ENCODE peak calls at places on chromosomes 5 and 9, in ten cellular contexts. One of them, this sample, is unnamed.

GRCh38 chr5:143010335-143010734 is 240.2 kb downstream of the ARHGAP26 start:
- DNase-seq in GM03348: no peak
- DNase-seq in endothelial cell: no peak
- DNase-seq in CD4-positive, CD25-positive, alpha-beta regulatory T cell: no peak
- DNase-seq in SIG-M5: no peak
- DNase-seq in choroid plexus epithelial cell: no peak
- DNase-seq in naive thymus-derived CD8-positive, alpha-beta T cell: no peak
- DNase-seq in stimulated activated CD8-positive, alpha-beta memory T cell treated with anti-CD3 and anti-CD28 coated beads, Interleukin-15, amount 100 ng/mL, for 1 hour: no peak
- DNase-seq in ACHN: no peak
- DNase-seq in omental fat pad: no peak
- DNase-seq in this sample: no peak

GRCh38 chr9:75979362-75979761 is 88.9 kb downstream of the PCSK5 start:
- DNase-seq in choroid plexus epithelial cell: peak; percentile 59
- DNase-seq in ACHN: peak; percentile 8
- DNase-seq in SIG-M5: no peak
- DNase-seq in stimulated activated CD8-positive, alpha-beta memory T cell treated with anti-CD3 and anti-CD28 coated beads, Interleukin-15, amount 100 ng/mL, for 1 hour: no peak
- DNase-seq in endothelial cell: peak; percentile 30
- DNase-seq in GM03348: peak; percentile 31
- DNase-seq in naive thymus-derived CD8-positive, alpha-beta T cell: no peak
- DNase-seq in CD4-positive, CD25-positive, alpha-beta regulatory T cell: peak; percentile 8
- DNase-seq in omental fat pad: no peak
- DNase-seq in this sample: peak; percentile 11

GRCh38 chr9:133269537-133270357 is 5.3 kb downstream of the ABO start:
- DNase-seq in omental fat pad: no peak
- DNase-seq in GM03348: no peak
- DNase-seq in stimulated activated CD8-positive, alpha-beta memory T cell treated with anti-CD3 and anti-CD28 coated beads, Interleukin-15, amount 100 ng/mL, for 1 hour: no peak
- DNase-seq in endothelial cell: no peak
- DNase-seq in choroid plexus epithelial cell: no peak
- DNase-seq in SIG-M5: no peak
- DNase-seq in CD4-positive, CD25-positive, alpha-beta regulatory T cell: no peak
- DNase-seq in ACHN: peak; percentile 73
- DNase-seq in naive thymus-derived CD8-positive, alpha-beta T cell: no peak
- DNase-seq in this sample: no peak

GRCh38 chr5:1831677-1832313 is 30.6 kb downstream of the NDUFS6 start:
- DNase-seq in CD4-positive, CD25-positive, alpha-beta regulatory T cell: no peak
- DNase-seq in omental fat pad: no peak
- DNase-seq in choroid plexus epithelial cell: no peak
- DNase-seq in endothelial cell: no peak
- DNase-seq in naive thymus-derived CD8-positive, alpha-beta T cell: no peak
- DNase-seq in stimulated activated CD8-positive, alpha-beta memory T cell treated with anti-CD3 and anti-CD28 coated beads, Interleukin-15, amount 100 ng/mL, for 1 hour: no peak
- DNase-seq in GM03348: no peak
- DNase-seq in ACHN: no peak
- DNase-seq in SIG-M5: no peak
- DNase-seq in this sample: no peak

GRCh38 chr5:176800024-176800423 is 10.3 kb upstream of the UNC5A start:
- DNase-seq in ACHN: no peak
- DNase-seq in choroid plexus epithelial cell: no peak
- DNase-seq in GM03348: no peak
- DNase-seq in endothelial cell: no peak
- DNase-seq in omental fat pad: no peak
- DNase-seq in CD4-positive, CD25-positive, alpha-beta regulatory T cell: no peak
- DNase-seq in naive thymus-derived CD8-positive, alpha-beta T cell: no peak
- DNase-seq in SIG-M5: no peak
- DNase-seq in stimulated activated CD8-positive, alpha-beta memory T cell treated with anti-CD3 and anti-CD28 coated beads, Interleukin-15, amount 100 ng/mL, for 1 hour: no peak
- DNase-seq in this sample: no peak

GRCh38 chr9:126470251-126470993 is 143.3 kb upstream of the LMX1B start:
- DNase-seq in omental fat pad: no peak
- DNase-seq in ACHN: no peak
- DNase-seq in choroid plexus epithelial cell: no peak
- DNase-seq in endothelial cell: no peak
- DNase-seq in SIG-M5: peak; percentile 77
- DNase-seq in CD4-positive, CD25-positive, alpha-beta regulatory T cell: no peak
- DNase-seq in stimulated activated CD8-positive, alpha-beta memory T cell treated with anti-CD3 and anti-CD28 coated beads, Interleukin-15, amount 100 ng/mL, for 1 hour: no peak
- DNase-seq in naive thymus-derived CD8-positive, alpha-beta T cell: no peak
- DNase-seq in GM03348: no peak
- DNase-seq in this sample: no peak

GRCh38 chr5:139670369-139671095 is 22.4 kb downstream of the CXXC5 start:
- DNase-seq in naive thymus-derived CD8-positive, alpha-beta T cell: no peak
- DNase-seq in ACHN: no peak
- DNase-seq in SIG-M5: no peak
- DNase-seq in omental fat pad: no peak
- DNase-seq in stimulated activated CD8-positive, alpha-beta memory T cell treated with anti-CD3 and anti-CD28 coated beads, Interleukin-15, amount 100 ng/mL, for 1 hour: no peak
- DNase-seq in GM03348: no peak
- DNase-seq in endothelial cell: no peak
- DNase-seq in CD4-positive, CD25-positive, alpha-beta regulatory T cell: peak; percentile 80
- DNase-seq in choroid plexus epithelial cell: no peak
- DNase-seq in this sample: no peak

GRCh38 chr5:25020454-25020853 is 375.7 kb upstream of the CDH10 start:
- DNase-seq in naive thymus-derived CD8-positive, alpha-beta T cell: no peak
- DNase-seq in stimulated activated CD8-positive, alpha-beta memory T cell treated with anti-CD3 and anti-CD28 coated beads, Interleukin-15, amount 100 ng/mL, for 1 hour: no peak
- DNase-seq in ACHN: no peak
- DNase-seq in endothelial cell: no peak
- DNase-seq in choroid plexus epithelial cell: no peak
- DNase-seq in CD4-positive, CD25-positive, alpha-beta regulatory T cell: no peak
- DNase-seq in SIG-M5: no peak
- DNase-seq in GM03348: no peak
- DNase-seq in omental fat pad: no peak
- DNase-seq in this sample: no peak

GRCh38 chr5:93057311-93057710 is 523.7 kb downstream of the NR2F1-AS1 start:
- DNase-seq in ACHN: no peak
- DNase-seq in SIG-M5: no peak
- DNase-seq in naive thymus-derived CD8-positive, alpha-beta T cell: no peak
- DNase-seq in endothelial cell: no peak
- DNase-seq in omental fat pad: no peak
- DNase-seq in choroid plexus epithelial cell: no peak
- DNase-seq in stimulated activated CD8-positive, alpha-beta memory T cell treated with anti-CD3 and anti-CD28 coated beads, Interleukin-15, amount 100 ng/mL, for 1 hour: no peak
- DNase-seq in GM03348: no peak
- DNase-seq in CD4-positive, CD25-positive, alpha-beta regulatory T cell: no peak
- DNase-seq in this sample: no peak

GRCh38 chr5:134403951-134404350 is 7.7 kb downstream of the CDKN2AIPNL start:
- DNase-seq in SIG-M5: no peak
- DNase-seq in omental fat pad: no peak
- DNase-seq in GM03348: no peak
- DNase-seq in ACHN: no peak
- DNase-seq in naive thymus-derived CD8-positive, alpha-beta T cell: no peak
- DNase-seq in choroid plexus epithelial cell: no peak
- DNase-seq in endothelial cell: no peak
- DNase-seq in stimulated activated CD8-positive, alpha-beta memory T cell treated with anti-CD3 and anti-CD28 coated beads, Interleukin-15, amount 100 ng/mL, for 1 hour: no peak
- DNase-seq in CD4-positive, CD25-positive, alpha-beta regulatory T cell: no peak
- DNase-seq in this sample: no peak

GRCh38 chr9:122180633-122181032 is 20.9 kb downstream of the MORN5 start:
- DNase-seq in naive thymus-derived CD8-positive, alpha-beta T cell: no peak
- DNase-seq in GM03348: peak; percentile 65
- DNase-seq in omental fat pad: no peak
- DNase-seq in stimulated activated CD8-positive, alpha-beta memory T cell treated with anti-CD3 and anti-CD28 coated beads, Interleukin-15, amount 100 ng/mL, for 1 hour: no peak
- DNase-seq in endothelial cell: no peak
- DNase-seq in SIG-M5: no peak
- DNase-seq in ACHN: peak; percentile 22
- DNase-seq in CD4-positive, CD25-positive, alpha-beta regulatory T cell: no peak
- DNase-seq in choroid plexus epithelial cell: peak; percentile 93
- DNase-seq in this sample: peak; percentile 83

GRCh38 chr5:10949856-10950630 is 189.0 kb upstream of the DAP start:
- DNase-seq in naive thymus-derived CD8-positive, alpha-beta T cell: no peak
- DNase-seq in GM03348: no peak
- DNase-seq in omental fat pad: no peak
- DNase-seq in ACHN: no peak
- DNase-seq in SIG-M5: no peak
- DNase-seq in CD4-positive, CD25-positive, alpha-beta regulatory T cell: no peak
- DNase-seq in choroid plexus epithelial cell: no peak
- DNase-seq in endothelial cell: no peak
- DNase-seq in stimulated activated CD8-positive, alpha-beta memory T cell treated with anti-CD3 and anti-CD28 coated beads, Interleukin-15, amount 100 ng/mL, for 1 hour: no peak
- DNase-seq in this sample: no peak

GRCh38 chr5:97044057-97044456 is 98.4 kb downstream of the LIX1 start:
- DNase-seq in omental fat pad: no peak
- DNase-seq in ACHN: peak; percentile 53
- DNase-seq in naive thymus-derived CD8-positive, alpha-beta T cell: no peak
- DNase-seq in GM03348: peak; percentile 13
- DNase-seq in SIG-M5: no peak
- DNase-seq in choroid plexus epithelial cell: peak; percentile 41
- DNase-seq in endothelial cell: peak; percentile 52
- DNase-seq in CD4-positive, CD25-positive, alpha-beta regulatory T cell: no peak
- DNase-seq in stimulated activated CD8-positive, alpha-beta memory T cell treated with anti-CD3 and anti-CD28 coated beads, Interleukin-15, amount 100 ng/mL, for 1 hour: no peak
- DNase-seq in this sample: peak; percentile 59

GRCh38 chr9:98974994-98975712 is 31.4 kb downstream of the COL15A1 start:
- DNase-seq in choroid plexus epithelial cell: peak; percentile 77
- DNase-seq in CD4-positive, CD25-positive, alpha-beta regulatory T cell: peak; percentile 75
- DNase-seq in ACHN: peak; percentile 70
- DNase-seq in GM03348: peak; percentile 92
- DNase-seq in endothelial cell: peak; percentile 93
- DNase-seq in stimulated activated CD8-positive, alpha-beta memory T cell treated with anti-CD3 and anti-CD28 coated beads, Interleukin-15, amount 100 ng/mL, for 1 hour: peak; percentile 66
- DNase-seq in omental fat pad: peak; percentile 83
- DNase-seq in SIG-M5: no peak
- DNase-seq in naive thymus-derived CD8-positive, alpha-beta T cell: peak; percentile 56
- DNase-seq in this sample: peak; percentile 83

GRCh38 chr5:172775326-172776234 is 4.6 kb upstream of the DUSP1 start:
- DNase-seq in GM03348: peak; percentile 78
- DNase-seq in omental fat pad: peak; percentile 89
- DNase-seq in stimulated activated CD8-positive, alpha-beta memory T cell treated with anti-CD3 and anti-CD28 coated beads, Interleukin-15, amount 100 ng/mL, for 1 hour: no peak
- DNase-seq in CD4-positive, CD25-positive, alpha-beta regulatory T cell: no peak
- DNase-seq in endothelial cell: no peak
- DNase-seq in SIG-M5: peak; percentile 90
- DNase-seq in ACHN: peak; percentile 22
- DNase-seq in choroid plexus epithelial cell: peak; percentile 97
- DNase-seq in naive thymus-derived CD8-positive, alpha-beta T cell: no peak
- DNase-seq in this sample: no peak

GRCh38 chr9:37529111-37529510 is 43.4 kb downstream of the POLR1E start:
- DNase-seq in CD4-positive, CD25-positive, alpha-beta regulatory T cell: peak; percentile 80
- DNase-seq in naive thymus-derived CD8-positive, alpha-beta T cell: no peak
- DNase-seq in GM03348: no peak
- DNase-seq in endothelial cell: no peak
- DNase-seq in stimulated activated CD8-positive, alpha-beta memory T cell treated with anti-CD3 and anti-CD28 coated beads, Interleukin-15, amount 100 ng/mL, for 1 hour: peak; percentile 21
- DNase-seq in ACHN: no peak
- DNase-seq in choroid plexus epithelial cell: peak; percentile 46
- DNase-seq in SIG-M5: no peak
- DNase-seq in omental fat pad: no peak
- DNase-seq in this sample: no peak

GRCh38 chr5:113984928-113985327 is 376.9 kb upstream of the KCNN2 start:
- DNase-seq in SIG-M5: no peak
- DNase-seq in endothelial cell: no peak
- DNase-seq in omental fat pad: no peak
- DNase-seq in choroid plexus epithelial cell: no peak
- DNase-seq in ACHN: no peak
- DNase-seq in GM03348: no peak
- DNase-seq in CD4-positive, CD25-positive, alpha-beta regulatory T cell: no peak
- DNase-seq in naive thymus-derived CD8-positive, alpha-beta T cell: no peak
- DNase-seq in stimulated activated CD8-positive, alpha-beta memory T cell treated with anti-CD3 and anti-CD28 coated beads, Interleukin-15, amount 100 ng/mL, for 1 hour: no peak
- DNase-seq in this sample: peak; percentile 15

GRCh38 chr9:91151014-91151740 is 210.5 kb downstream of the AUH start:
- DNase-seq in CD4-positive, CD25-positive, alpha-beta regulatory T cell: peak; percentile 85
- DNase-seq in naive thymus-derived CD8-positive, alpha-beta T cell: peak; percentile 13
- DNase-seq in endothelial cell: no peak
- DNase-seq in GM03348: peak; percentile 83
- DNase-seq in choroid plexus epithelial cell: peak; percentile 98
- DNase-seq in SIG-M5: peak; percentile 70
- DNase-seq in omental fat pad: no peak
- DNase-seq in ACHN: no peak
- DNase-seq in stimulated activated CD8-positive, alpha-beta memory T cell treated with anti-CD3 and anti-CD28 coated beads, Interleukin-15, amount 100 ng/mL, for 1 hour: no peak
- DNase-seq in this sample: peak; percentile 57

GRCh38 chr5:172050070-172050469 is 43.6 kb upstream of the FBXW11 start:
- DNase-seq in omental fat pad: no peak
- DNase-seq in ACHN: no peak
- DNase-seq in choroid plexus epithelial cell: no peak
- DNase-seq in CD4-positive, CD25-positive, alpha-beta regulatory T cell: no peak
- DNase-seq in stimulated activated CD8-positive, alpha-beta memory T cell treated with anti-CD3 and anti-CD28 coated beads, Interleukin-15, amount 100 ng/mL, for 1 hour: no peak
- DNase-seq in naive thymus-derived CD8-positive, alpha-beta T cell: no peak
- DNase-seq in endothelial cell: no peak
- DNase-seq in GM03348: no peak
- DNase-seq in SIG-M5: no peak
- DNase-seq in this sample: no peak

GRCh38 chr5:62299097-62299496 is 6.9 kb upstream of the KIF2A start:
- DNase-seq in stimulated activated CD8-positive, alpha-beta memory T cell treated with anti-CD3 and anti-CD28 coated beads, Interleukin-15, amount 100 ng/mL, for 1 hour: no peak
- DNase-seq in GM03348: no peak
- DNase-seq in choroid plexus epithelial cell: no peak
- DNase-seq in ACHN: no peak
- DNase-seq in CD4-positive, CD25-positive, alpha-beta regulatory T cell: no peak
- DNase-seq in SIG-M5: no peak
- DNase-seq in endothelial cell: no peak
- DNase-seq in omental fat pad: no peak
- DNase-seq in naive thymus-derived CD8-positive, alpha-beta T cell: no peak
- DNase-seq in this sample: no peak

GRCh38 chr5:142852361-142852760 is 82.2 kb downstream of the ARHGAP26 start:
- DNase-seq in choroid plexus epithelial cell: no peak
- DNase-seq in ACHN: no peak
- DNase-seq in SIG-M5: no peak
- DNase-seq in endothelial cell: no peak
- DNase-seq in GM03348: no peak
- DNase-seq in naive thymus-derived CD8-positive, alpha-beta T cell: no peak
- DNase-seq in omental fat pad: no peak
- DNase-seq in stimulated activated CD8-positive, alpha-beta memory T cell treated with anti-CD3 and anti-CD28 coated beads, Interleukin-15, amount 100 ng/mL, for 1 hour: no peak
- DNase-seq in CD4-positive, CD25-positive, alpha-beta regulatory T cell: no peak
- DNase-seq in this sample: no peak

GRCh38 chr9:12554636-12555035 is 138.5 kb upstream of the TYRP1 start:
- DNase-seq in naive thymus-derived CD8-positive, alpha-beta T cell: no peak
- DNase-seq in choroid plexus epithelial cell: peak; percentile 53
- DNase-seq in SIG-M5: no peak
- DNase-seq in CD4-positive, CD25-positive, alpha-beta regulatory T cell: no peak
- DNase-seq in stimulated activated CD8-positive, alpha-beta memory T cell treated with anti-CD3 and anti-CD28 coated beads, Interleukin-15, amount 100 ng/mL, for 1 hour: no peak
- DNase-seq in omental fat pad: no peak
- DNase-seq in GM03348: peak; percentile 2
- DNase-seq in endothelial cell: peak; percentile 26
- DNase-seq in ACHN: peak; percentile 37
- DNase-seq in this sample: peak; percentile 50

GRCh38 chr5:12322042-12322441 is 417.8 kb upstream of the CTNND2 start:
- DNase-seq in ACHN: no peak
- DNase-seq in choroid plexus epithelial cell: no peak
- DNase-seq in naive thymus-derived CD8-positive, alpha-beta T cell: no peak
- DNase-seq in GM03348: no peak
- DNase-seq in SIG-M5: no peak
- DNase-seq in omental fat pad: no peak
- DNase-seq in CD4-positive, CD25-positive, alpha-beta regulatory T cell: no peak
- DNase-seq in stimulated activated CD8-positive, alpha-beta memory T cell treated with anti-CD3 and anti-CD28 coated beads, Interleukin-15, amount 100 ng/mL, for 1 hour: no peak
- DNase-seq in endothelial cell: no peak
- DNase-seq in this sample: no peak

GRCh38 chr5:77893225-77893860 is 117.2 kb upstream of the TBCA start:
- DNase-seq in naive thymus-derived CD8-positive, alpha-beta T cell: no peak
- DNase-seq in CD4-positive, CD25-positive, alpha-beta regulatory T cell: no peak
- DNase-seq in ACHN: peak; percentile 85
- DNase-seq in choroid plexus epithelial cell: peak; percentile 95
- DNase-seq in SIG-M5: no peak
- DNase-seq in endothelial cell: no peak
- DNase-seq in stimulated activated CD8-positive, alpha-beta memory T cell treated with anti-CD3 and anti-CD28 coated beads, Interleukin-15, amount 100 ng/mL, for 1 hour: no peak
- DNase-seq in GM03348: peak; percentile 89
- DNase-seq in omental fat pad: no peak
- DNase-seq in this sample: peak; percentile 95

GRCh38 chr5:71839049-71839834 is 120.2 kb downstream of the CARTPT start:
- DNase-seq in naive thymus-derived CD8-positive, alpha-beta T cell: no peak
- DNase-seq in CD4-positive, CD25-positive, alpha-beta regulatory T cell: no peak
- DNase-seq in GM03348: no peak
- DNase-seq in endothelial cell: no peak
- DNase-seq in omental fat pad: no peak
- DNase-seq in ACHN: no peak
- DNase-seq in SIG-M5: no peak
- DNase-seq in choroid plexus epithelial cell: no peak
- DNase-seq in stimulated activated CD8-positive, alpha-beta memory T cell treated with anti-CD3 and anti-CD28 coated beads, Interleukin-15, amount 100 ng/mL, for 1 hour: no peak
- DNase-seq in this sample: no peak

GRCh38 chr5:142942901-142943300 is 172.7 kb downstream of the ARHGAP26 start:
- DNase-seq in CD4-positive, CD25-positive, alpha-beta regulatory T cell: no peak
- DNase-seq in stimulated activated CD8-positive, alpha-beta memory T cell treated with anti-CD3 and anti-CD28 coated beads, Interleukin-15, amount 100 ng/mL, for 1 hour: no peak
- DNase-seq in omental fat pad: no peak
- DNase-seq in ACHN: no peak
- DNase-seq in naive thymus-derived CD8-positive, alpha-beta T cell: no peak
- DNase-seq in endothelial cell: no peak
- DNase-seq in choroid plexus epithelial cell: no peak
- DNase-seq in GM03348: no peak
- DNase-seq in SIG-M5: no peak
- DNase-seq in this sample: no peak

GRCh38 chr5:72465601-72466563 is 41.3 kb downstream of the ZNF366 start:
- DNase-seq in ACHN: no peak
- DNase-seq in GM03348: peak; percentile 20
- DNase-seq in CD4-positive, CD25-positive, alpha-beta regulatory T cell: no peak
- DNase-seq in naive thymus-derived CD8-positive, alpha-beta T cell: no peak
- DNase-seq in stimulated activated CD8-positive, alpha-beta memory T cell treated with anti-CD3 and anti-CD28 coated beads, Interleukin-15, amount 100 ng/mL, for 1 hour: no peak
- DNase-seq in omental fat pad: no peak
- DNase-seq in endothelial cell: no peak
- DNase-seq in choroid plexus epithelial cell: peak; percentile 57
- DNase-seq in SIG-M5: peak; percentile 16
- DNase-seq in this sample: no peak

GRCh38 chr5:103469288-103470065 is 93.1 kb downstream of the NUDT12 start:
- DNase-seq in SIG-M5: no peak
- DNase-seq in endothelial cell: no peak
- DNase-seq in ACHN: no peak
- DNase-seq in stimulated activated CD8-positive, alpha-beta memory T cell treated with anti-CD3 and anti-CD28 coated beads, Interleukin-15, amount 100 ng/mL, for 1 hour: no peak
- DNase-seq in GM03348: peak; percentile 23
- DNase-seq in CD4-positive, CD25-positive, alpha-beta regulatory T cell: no peak
- DNase-seq in naive thymus-derived CD8-positive, alpha-beta T cell: no peak
- DNase-seq in omental fat pad: no peak
- DNase-seq in choroid plexus epithelial cell: peak; percentile 41
- DNase-seq in this sample: no peak

This sample was measured in cardiac muscle cell.